ENCODE peak calls at places on chromosomes 13 and 19, in six cellular contexts. S, X, B, E, I and Y are unnamed samples.

GRCh38 chr19:10603084-10603872 is 16.2 kb upstream of the AP1M2 start:
- DNase-seq in E (peak; percentile 78), S (peak; percentile 89), X (no peak), I (no peak), B (no peak), Y (peak; percentile 33)

GRCh38 chr19:35328851-35329285 is at the start of gene CD22:
- DNase-seq in B (no peak), I (no peak), E (no peak), S (peak; percentile 44), X (no peak), Y (no peak)

GRCh38 chr19:45613926-45614725 is 12.1 kb upstream of the GPR4 start:
- DNase-seq in S (peak; percentile 88), E (peak; percentile 67), I (peak; percentile 98), X (peak; percentile 88), B (no peak), Y (no peak)

GRCh38 chr19:7823902-7824301 is 6.1 kb upstream of the EVI5L start:
- DNase-seq in E (no peak), I (no peak), S (no peak), X (no peak), B (no peak), Y (no peak)

GRCh38 chr19:8109890-8110662 is 39.3 kb downstream of the FBN3 start:
- DNase-seq in X (no peak), B (no peak), E (no peak), S (no peak), I (no peak), Y (no peak)

GRCh38 chr19:1295169-1296012 is 9.7 kb downstream of the EFNA2 start:
- DNase-seq in X (no peak), S (no peak), B (no peak), E (peak; percentile 50), I (no peak), Y (no peak)

GRCh38 chr13:110485604-110486003 is 75.9 kb downstream of the RAB20 start:
- DNase-seq in B (no peak), S (no peak), X (peak; percentile 67), E (no peak), I (no peak), Y (no peak)

GRCh38 chr13:93339550-93339949 is 112.9 kb downstream of the GPC6 start:
- DNase-seq in X (no peak), E (no peak), I (no peak), B (no peak), S (no peak), Y (no peak)

GRCh38 chr13:34349091-34349722 is 531.3 kb downstream of the RFC3 start:
- DNase-seq in S (no peak), I (peak; percentile 85), X (peak; percentile 24), B (no peak), E (no peak), Y (no peak)

GRCh38 chr13:29165840-29166239 is 345.7 kb downstream of the MTUS2 start:
- DNase-seq in S (peak; percentile 84), E (no peak), B (no peak), I (no peak), X (no peak), Y (no peak)

GRCh38 chr19:36041831-36042230 is 9.2 kb upstream of the CLIP3 start:
- DNase-seq in I (peak; percentile 20), X (peak; percentile 30), S (no peak), E (no peak), B (no peak), Y (no peak)

GRCh38 chr19:30070970-30071632 is 129.1 kb downstream of the URI1 start:
- DNase-seq in B (no peak), X (no peak), E (no peak), I (no peak), S (no peak), Y (no peak)

GRCh38 chr19:47155141-47155540 is 24.5 kb downstream of the SAE1 start:
- DNase-seq in B (no peak), X (no peak), I (no peak), S (no peak), E (no peak), Y (no peak)

GRCh38 chr19:32233885-32234284 is 111.5 kb upstream of the ZNF507 start:
- DNase-seq in X (no peak), E (no peak), B (no peak), I (no peak), S (no peak), Y (no peak)

GRCh38 chr13:92681239-92681638 is 545.4 kb upstream of the GPC6 start:
- DNase-seq in B (no peak), E (no peak), S (no peak), X (no peak), I (no peak), Y (no peak)

GRCh38 chr13:112253631-112254030 is 122.5 kb upstream of the SPACA7 start:
- DNase-seq in I (no peak), E (no peak), S (no peak), X (no peak), B (no peak), Y (no peak)

GRCh38 chr13:39144941-39145533 is 106.8 kb downstream of the NHLRC3 start:
- DNase-seq in S (peak; percentile 71), X (peak; percentile 11), B (peak; percentile 6), E (peak; percentile 29), I (peak; percentile 54), Y (no peak)

GRCh38 chr13:112831801-112832200 is 137.2 kb upstream of the MCF2L start:
- DNase-seq in E (no peak), I (no peak), S (no peak), X (no peak), B (no peak), Y (no peak)

GRCh38 chr19:56877069-56877715 is 36.7 kb upstream of the PEG3 start:
- DNase-seq in I (no peak), X (no peak), B (no peak), E (no peak), S (no peak), Y (no peak)

GRCh38 chr19:34232566-34233481 is 21.5 kb upstream of the GARRE1 start:
- DNase-seq in S (peak; percentile 11), E (peak; percentile 32), I (peak; percentile 96), B (peak; percentile 14), X (peak; percentile 68), Y (no peak)

GRCh38 chr19:38666662-38667448 is 19.4 kb downstream of the ACTN4 start:
- DNase-seq in I (peak; percentile 74), E (peak; percentile 52), B (no peak), X (no peak), S (peak; percentile 54), Y (no peak)

GRCh38 chr19:40600086-40600917 is 867 bp upstream of the LTBP4 start:
- DNase-seq in E (no peak), B (no peak), X (no peak), I (no peak), S (no peak), Y (no peak)

GRCh38 chr19:38494379-38494778 is 60.9 kb downstream of the RYR1 start:
- DNase-seq in X (no peak), B (no peak), E (no peak), I (no peak), S (no peak), Y (no peak)

GRCh38 chr13:84821261-84821660 is 939.0 kb upstream of the SLITRK1 start:
- DNase-seq in B (no peak), I (no peak), S (no peak), E (no peak), X (no peak), Y (no peak)

GRCh38 chr19:35790981-35791813 is 15.8 kb downstream of the ARHGAP33 start:
- DNase-seq in I (no peak), X (no peak), B (no peak), E (peak; percentile 17), S (peak; percentile 11), Y (no peak)

GRCh38 chr13:27847669-27848068 is 55.4 kb downstream of the GSX1 start:
- DNase-seq in E (no peak), B (no peak), S (no peak), X (no peak), I (no peak), Y (no peak)

GRCh38 chr13:36251528-36251927 is 37.2 kb upstream of the SOHLH2 start:
- DNase-seq in E (no peak), B (no peak), X (no peak), I (no peak), S (peak; percentile 33), Y (no peak)

GRCh38 chr19:38125238-38125637 is 98.8 kb downstream of the DPF1 start:
- DNase-seq in X (no peak), I (no peak), S (no peak), B (no peak), E (no peak), Y (no peak)

GRCh38 chr19:2631213-2631821 is 71.2 kb downstream of the GNG7 start:
- DNase-seq in X (no peak), S (peak; percentile 73), I (no peak), B (no peak), E (no peak), Y (no peak)